ENCODE peak calls at places on chromosomes 2 and 18, in six cellular contexts. One of them, this sample, is unnamed.

GRCh38 chr18:38552729-38553411 is 987.3 kb upstream of the CELF4 start:
- DNase-seq in SHP77: no peak
- DNase-seq in A549: no peak
- DNase-seq in endothelial cell: no peak
- DNase-seq in M059J: no peak
- DNase-seq in IMR-90: no peak
- DNase-seq in this sample: no peak

GRCh38 chr2:100470898-100471514 is 724 bp downstream of the NMS start:
- DNase-seq in SHP77: no peak
- DNase-seq in endothelial cell: peak; percentile 44
- DNase-seq in IMR-90: peak; percentile 7
- DNase-seq in A549: no peak
- DNase-seq in M059J: no peak
- DNase-seq in this sample: peak; percentile 35

GRCh38 chr2:37026050-37026449 is 58.1 kb downstream of the HEATR5B start:
- DNase-seq in M059J: peak; percentile 13
- DNase-seq in endothelial cell: peak; percentile 8
- DNase-seq in IMR-90: no peak
- DNase-seq in SHP77: no peak
- DNase-seq in A549: no peak
- DNase-seq in this sample: no peak

GRCh38 chr2:54634564-54635511 is 88.6 kb upstream of the EML6 start:
- DNase-seq in SHP77: no peak
- DNase-seq in A549: peak; percentile 83
- DNase-seq in M059J: peak; percentile 78
- DNase-seq in endothelial cell: no peak
- DNase-seq in IMR-90: peak; percentile 84
- DNase-seq in this sample: no peak

GRCh38 chr2:235605306-235605998 is 111.6 kb downstream of the AGAP1 start:
- DNase-seq in SHP77: peak; percentile 15
- DNase-seq in A549: no peak
- DNase-seq in endothelial cell: peak; percentile 24
- DNase-seq in IMR-90: peak; percentile 94
- DNase-seq in M059J: peak; percentile 91
- DNase-seq in this sample: no peak

GRCh38 chr2:223538920-223539440 is 63.2 kb downstream of the SCG2 start:
- DNase-seq in M059J: peak; percentile 8
- DNase-seq in A549: no peak
- DNase-seq in IMR-90: no peak
- DNase-seq in endothelial cell: no peak
- DNase-seq in SHP77: peak; percentile 94
- DNase-seq in this sample: no peak

GRCh38 chr18:74498712-74499629 is 2.8 kb downstream of the CNDP2 start:
- DNase-seq in IMR-90: no peak
- DNase-seq in SHP77: no peak
- DNase-seq in M059J: peak; percentile 62
- DNase-seq in endothelial cell: no peak
- DNase-seq in A549: no peak
- DNase-seq in this sample: no peak

GRCh38 chr2:198314559-198315153 is 510.3 kb downstream of the PLCL1 start:
- DNase-seq in endothelial cell: no peak
- DNase-seq in SHP77: peak; percentile 78
- DNase-seq in A549: no peak
- DNase-seq in M059J: peak; percentile 53
- DNase-seq in IMR-90: peak; percentile 65
- DNase-seq in this sample: no peak

GRCh38 chr2:191051825-191052778 is 38.1 kb upstream of the STAT1 start:
- DNase-seq in A549: no peak
- DNase-seq in SHP77: peak; percentile 4
- DNase-seq in IMR-90: peak; percentile 74
- DNase-seq in endothelial cell: peak; percentile 39
- DNase-seq in M059J: peak; percentile 57
- DNase-seq in this sample: no peak

GRCh38 chr2:138078153-138078552 is 113.9 kb downstream of the HNMT start:
- DNase-seq in SHP77: no peak
- DNase-seq in IMR-90: no peak
- DNase-seq in endothelial cell: no peak
- DNase-seq in M059J: no peak
- DNase-seq in A549: no peak
- DNase-seq in this sample: no peak

GRCh38 chr18:48802543-48803428 is 148.0 kb downstream of the SMAD7 start:
- DNase-seq in SHP77: no peak
- DNase-seq in IMR-90: no peak
- DNase-seq in A549: no peak
- DNase-seq in M059J: no peak
- DNase-seq in endothelial cell: no peak
- DNase-seq in this sample: no peak

GRCh38 chr2:119005081-119005480 is 63.1 kb downstream of the MARCO start:
- DNase-seq in M059J: peak; percentile 28
- DNase-seq in endothelial cell: no peak
- DNase-seq in A549: no peak
- DNase-seq in IMR-90: no peak
- DNase-seq in SHP77: no peak
- DNase-seq in this sample: no peak

GRCh38 chr2:36357506-36358316 is 2.1 kb downstream of the CRIM1 start:
- DNase-seq in A549: peak; percentile 63
- DNase-seq in SHP77: no peak
- DNase-seq in M059J: peak; percentile 86
- DNase-seq in endothelial cell: peak; percentile 45
- DNase-seq in IMR-90: peak; percentile 85
- DNase-seq in this sample: no peak

GRCh38 chr2:233248999-233249398 is 2.5 kb upstream of the ATG16L1 start:
- DNase-seq in A549: no peak
- DNase-seq in IMR-90: no peak
- DNase-seq in SHP77: no peak
- DNase-seq in M059J: no peak
- DNase-seq in endothelial cell: no peak
- DNase-seq in this sample: no peak

GRCh38 chr2:239720411-239721365 is 304.5 kb downstream of the NDUFA10 start:
- DNase-seq in IMR-90: no peak
- DNase-seq in A549: no peak
- DNase-seq in endothelial cell: no peak
- DNase-seq in M059J: no peak
- DNase-seq in SHP77: no peak
- DNase-seq in this sample: no peak

GRCh38 chr2:162840598-162841246 is 2.2 kb upstream of the KCNH7 start:
- DNase-seq in M059J: peak; percentile 59
- DNase-seq in IMR-90: peak; percentile 38
- DNase-seq in A549: peak; percentile 4
- DNase-seq in endothelial cell: peak; percentile 85
- DNase-seq in SHP77: peak; percentile 6
- DNase-seq in this sample: peak; percentile 45